ENCODE peak calls at places on chromosomes 3 and 15, in nine cellular contexts. Q is NCI-H1048; N is AG10803; S is T1000; L is HL-60; T is activated CD4-positive, CD25-positive, alpha-beta regulatory T cell; J is Kasumi-1; G is NCI-H1105 treated with DMSO at 0.1 percent for 48 hours; W is stimulated activated CD4-positive, alpha-beta T cell treated with anti-CD3 and anti-CD28 coated beads, Interleukin-12 subunit alpha, Interleukin-12 subunit beta, amount 100 ng/mL, for 24 hours. O is an unnamed sample.

GRCh38 chr3:156448300-156448699 is 106.6 kb downstream of the SSR3 start:
- DNase-seq in S (no peak), L (no peak), T (no peak), G (no peak), J (peak), N (peak), W (no peak), Q (no peak), O (no peak)

GRCh38 chr3:50317303-50317702 is 5.2 kb downstream of the HYAL2 start:
- DNase-seq in T (no peak), L (no peak), G (no peak), N (no peak), S (no peak), J (no peak), Q (no peak), W (no peak), O (no peak)

GRCh38 chr15:43169888-43170287 is 15.3 kb upstream of the CCNDBP1 start:
- DNase-seq in W (no peak), Q (no peak), J (no peak), T (no peak), G (no peak), S (no peak), L (no peak), N (no peak), O (no peak)

GRCh38 chr3:56309465-56309864 is 158.8 kb downstream of the ERC2 start:
- DNase-seq in Q (no peak), S (no peak), T (no peak), J (no peak), L (no peak), W (no peak), G (no peak), N (no peak), O (no peak)

GRCh38 chr15:63523306-63523990 is 19.1 kb downstream of the USP3 start:
- DNase-seq in S (no peak), Q (no peak), G (no peak), L (no peak), W (no peak), T (no peak), J (no peak), N (peak), O (no peak)

GRCh38 chr3:133097214-133097613 is 59.0 kb downstream of the TMEM108 start:
- DNase-seq in T (no peak), S (no peak), W (no peak), Q (no peak), N (peak), J (no peak), G (peak), L (no peak), O (no peak)

GRCh38 chr3:195033531-195034091 is 237.3 kb downstream of the XXYLT1 start:
- DNase-seq in W (no peak), L (no peak), G (no peak), N (no peak), S (no peak), J (no peak), T (no peak), Q (no peak), O (peak)

GRCh38 chr3:54445630-54446029 is 323.3 kb downstream of the CACNA2D3 start:
- DNase-seq in J (no peak), S (no peak), N (no peak), L (no peak), G (no peak), W (no peak), Q (no peak), T (no peak), O (no peak)

GRCh38 chr15:70461992-70462391 is 301.4 kb downstream of the UACA start:
- DNase-seq in Q (no peak), J (no peak), G (no peak), S (no peak), W (no peak), N (no peak), L (no peak), T (no peak), O (no peak)

GRCh38 chr15:53836618-53837017 is 77.2 kb upstream of the WDR72 start:
- DNase-seq in N (no peak), G (peak), S (no peak), Q (no peak), T (no peak), W (no peak), L (no peak), J (no peak), O (no peak)

GRCh38 chr3:151330899-151331298 is 1.6 kb upstream of the P2RY13 start:
- DNase-seq in S (no peak), L (peak), T (no peak), J (peak), W (no peak), G (no peak), N (peak), Q (no peak), O (no peak)

GRCh38 chr3:112375117-112375516 is 42.2 kb downstream of the CD200 start:
- DNase-seq in W (no peak), T (no peak), L (no peak), G (no peak), Q (no peak), N (no peak), J (no peak), S (no peak), O (no peak)

GRCh38 chr3:36796896-36797295 is 32.5 kb upstream of the DCLK3 start:
- DNase-seq in N (peak), W (no peak), J (no peak), T (no peak), G (no peak), S (no peak), L (no peak), Q (no peak), O (no peak)

GRCh38 chr15:61403884-61404283 is 174.8 kb upstream of the RORA start:
- DNase-seq in S (no peak), N (no peak), Q (no peak), L (no peak), W (no peak), T (no peak), J (no peak), G (no peak), O (no peak)

GRCh38 chr3:107753988-107754387 is 231.2 kb downstream of the BBX start:
- DNase-seq in N (no peak), S (no peak), L (no peak), G (no peak), J (no peak), T (no peak), W (no peak), Q (peak), O (no peak)

GRCh38 chr15:58369261-58369699 is 62.5 kb upstream of the LIPC start:
- DNase-seq in J (peak), W (no peak), S (no peak), G (no peak), L (no peak), Q (no peak), N (peak), T (no peak), O (no peak)

GRCh38 chr3:182725372-182726251 is 67.7 kb upstream of the ATP11B start:
- DNase-seq in W (no peak), G (no peak), S (no peak), J (no peak), T (no peak), N (peak), L (no peak), Q (no peak), O (no peak)

GRCh38 chr15:61639491-61639890 is 410.4 kb upstream of the RORA start:
- DNase-seq in L (no peak), T (no peak), W (no peak), G (peak), S (no peak), J (no peak), Q (no peak), N (no peak), O (no peak)

GRCh38 chr15:44790215-44790614 is 53.9 kb downstream of the TRIM69 start:
- DNase-seq in Q (no peak), L (no peak), N (no peak), T (no peak), W (no peak), J (no peak), S (no peak), G (no peak), O (no peak)

GRCh38 chr15:28886431-28887343 is 913 bp downstream of the APBA2 start:
- DNase-seq in J (no peak), T (no peak), N (no peak), L (no peak), W (no peak), S (no peak), G (no peak), Q (no peak), O (no peak)

GRCh38 chr3:191373327-191373726 is 43.0 kb upstream of the UTS2B start:
- DNase-seq in J (no peak), Q (no peak), W (no peak), N (no peak), L (no peak), S (no peak), T (no peak), G (no peak), O (no peak)

GRCh38 chr3:163523375-163523774 is 1554.9 kb downstream of the SI start:
- DNase-seq in L (no peak), W (no peak), S (no peak), G (no peak), T (no peak), Q (no peak), J (no peak), N (no peak), O (no peak)

GRCh38 chr3:192246847-192247520 is 480.4 kb downstream of the FGF12 start:
- DNase-seq in S (no peak), J (no peak), W (no peak), N (no peak), Q (no peak), G (no peak), L (no peak), T (no peak), O (no peak)

GRCh38 chr15:91158415-91159394 is 58.6 kb downstream of the SV2B start:
- DNase-seq in Q (no peak), L (no peak), T (no peak), S (no peak), G (no peak), J (no peak), N (no peak), W (no peak), O (no peak)

GRCh38 chr15:41777421-41777973 is 3.2 kb downstream of the MAPKBP1 start:
- DNase-seq in Q (no peak), T (no peak), S (no peak), N (no peak), W (no peak), J (no peak), G (no peak), L (no peak), O (no peak)

GRCh38 chr3:23002846-23003800 is 200.0 kb upstream of the UBE2E2 start:
- DNase-seq in W (no peak), Q (peak), N (no peak), T (no peak), S (no peak), J (no peak), L (no peak), G (peak), O (peak)

GRCh38 chr3:140285380-140285779 is 350.4 kb downstream of the CLSTN2 start:
- DNase-seq in G (peak), W (no peak), J (no peak), N (no peak), Q (no peak), T (no peak), L (no peak), S (no peak), O (no peak)

GRCh38 chr15:32099097-32099496 is 68.8 kb downstream of the CHRNA7 start:
- DNase-seq in L (no peak), Q (no peak), T (no peak), S (no peak), N (no peak), J (no peak), G (no peak), W (no peak), O (no peak)

GRCh38 chr3:192851821-192852352 is 65.8 kb downstream of the MB21D2 start:
- DNase-seq in G (peak), N (peak), J (peak), W (no peak), T (no peak), S (peak), L (peak), Q (no peak), O (peak)

GRCh38 chr15:97904196-97904572 is 56.3 kb upstream of the ARRDC4 start:
- DNase-seq in G (peak), L (peak), J (peak), Q (no peak), N (peak), W (no peak), S (peak), T (no peak), O (no peak)

GRCh38 chr3:5194801-5195509 is 7.4 kb downstream of the EDEM1 start:
- DNase-seq in J (peak), W (no peak), N (peak), Q (no peak), S (no peak), L (peak), G (no peak), T (no peak), O (peak)

GRCh38 chr3:197427013-197427412 is 128.6 kb upstream of the DLG1 start:
- DNase-seq in N (no peak), G (no peak), Q (no peak), S (no peak), W (no peak), T (no peak), J (no peak), L (no peak), O (peak)

GRCh38 chr3:110576962-110577361 is 494.7 kb upstream of the NECTIN3 start:
- DNase-seq in S (peak), L (no peak), J (no peak), Q (peak), W (no peak), N (peak), T (no peak), G (no peak), O (no peak)

GRCh38 chr3:52056521-52056967 is at the start of gene DUSP7:
- DNase-seq in J (peak), Q (peak), W (peak), G (peak), N (peak), S (peak), L (peak), T (peak), O (no peak)

GRCh38 chr3:123002100-123002748 is 25.3 kb downstream of the SEMA5B start:
- DNase-seq in S (no peak), W (no peak), T (no peak), L (no peak), N (no peak), Q (no peak), J (no peak), G (no peak), O (no peak)

GRCh38 chr3:26623409-26624208 is 1.0 kb downstream of the LRRC3B start:
- DNase-seq in L (no peak), Q (no peak), N (no peak), S (no peak), W (no peak), G (no peak), T (no peak), J (no peak), O (no peak)

GRCh38 chr15:99755692-99756409 is 22.6 kb upstream of the LYSMD4 start:
- DNase-seq in S (peak), W (no peak), N (peak), J (peak), T (no peak), L (peak), G (peak), Q (peak), O (peak)

O was measured in LNCaP clone FGC.